ENCODE peak calls at places on chromosomes 4 and X, in five cellular contexts. S is aorta, M is body of pancreas, A is right atrium auricular region, X is prostate gland. O is an unnamed sample.
A peak's percentile ranks its signal among the peaks of the same experiment; 100 is the strongest.

GRCh38 chr4:48016141-48017107 is at the start of the genes CNGA1 and NIPAL1:
- DNase-seq in X (peak; percentile 85), M (peak; percentile 89), S (peak; percentile 79), A (peak; percentile 70), O (peak; percentile 96)

GRCh38 chr4:4730214-4730613 is 129.3 kb upstream of the MSX1 start:
- DNase-seq in S (no peak), M (no peak), A (no peak), X (no peak), O (no peak)

GRCh38 chr4:6121276-6121850 is 79.0 kb downstream of the JAKMIP1 start:
- DNase-seq in S (no peak), X (no peak), M (no peak), A (no peak), O (no peak)

GRCh38 chr4:101205878-101206277 is 141.4 kb downstream of the PPP3CA start:
- DNase-seq in M (no peak), X (no peak), S (no peak), A (no peak), O (no peak)

GRCh38 chr4:169996379-169997245 is 29.6 kb downstream of the MFAP3L start:
- DNase-seq in M (no peak), S (no peak), X (no peak), A (no peak), O (peak; percentile 12)

GRCh38 chr4:122548452-122548851 is 72.4 kb downstream of the IL21 start:
- DNase-seq in X (no peak), A (no peak), S (no peak), M (no peak), O (no peak)

GRCh38 chrX:53479295-53479694 is 45.1 kb upstream of the HSD17B10 start:
- DNase-seq in A (no peak), M (no peak), S (no peak), X (no peak), O (no peak)

GRCh38 chr4:169811476-169811875 is 53.7 kb upstream of the HPF1 start:
- DNase-seq in S (no peak), A (no peak), X (no peak), M (no peak), O (no peak)

GRCh38 chr4:40214661-40215418 is 18.0 kb downstream of the RHOH start:
- DNase-seq in M (no peak), X (no peak), A (no peak), S (no peak), O (no peak)
- H3K4me1 ChIP-seq in M (no peaks in the 10 kb centered on the region), X (no peaks in the 10 kb centered on the region), A (no peaks in the 10 kb centered on the region), S (no peaks in the 10 kb centered on the region), O (no peaks in the 10 kb centered on the region)

DNA sequence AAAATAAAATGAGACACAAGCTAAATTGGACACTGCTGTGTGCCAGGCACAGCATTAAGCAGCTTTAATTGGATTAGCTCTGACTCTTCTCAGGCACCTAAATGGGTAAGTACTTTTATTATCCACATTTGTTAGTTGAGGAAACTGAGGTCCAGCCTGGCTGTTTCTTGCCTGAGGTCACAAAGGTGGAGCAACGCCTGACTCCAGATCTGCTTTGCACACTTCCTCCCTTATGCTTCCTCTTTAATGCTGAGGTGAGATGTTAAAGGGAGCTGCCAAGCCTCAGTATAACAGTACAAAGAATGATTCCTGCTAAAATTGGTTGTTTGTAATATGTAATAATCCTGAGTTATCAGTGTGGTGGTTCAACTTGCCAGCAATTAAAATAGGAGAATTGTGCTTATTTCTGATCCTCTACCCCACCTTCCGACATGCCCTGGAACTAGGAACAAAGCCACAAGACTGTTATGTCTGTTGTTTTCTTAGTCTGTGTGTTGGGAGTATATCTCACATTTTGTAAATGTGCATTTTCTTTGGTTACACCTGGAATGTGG is 74.4 kb downstream of the AFF1 start:
- DNase-seq in S (no peak), X (no peak), M (no peak), A (no peak), O (no peak)
- H3K4me3 ChIP-seq in S (no peak overlapping the region), X (no peak overlapping the region), M (no peak overlapping the region), A (peak overlapping the region; percentile 74), O (no peak overlapping the region)

GRCh38 chr4:73608677-73609594 is 11.3 kb downstream of the RASSF6 start:
- DNase-seq in S (no peak), A (no peak), M (no peak), X (no peak), O (peak; percentile 48)

GRCh38 chr4:73603854-73604584 is 16.2 kb downstream of the RASSF6 start:
- DNase-seq in S (no peak), A (no peak), M (no peak), X (no peak), O (peak; percentile 18)

GRCh38 chr4:73607375-73608026 is 12.7 kb downstream of the RASSF6 start:
- DNase-seq in S (no peak), M (no peak), X (no peak), A (no peak), O (no peak)

GRCh38 chr4:73609688-73610087 is 10.5 kb downstream of the RASSF6 start:
- DNase-seq in A (no peak), X (no peak), M (no peak), S (no peak), O (no peak)

GRCh38 chr4:73606465-73606974 is 13.7 kb downstream of the RASSF6 start:
- DNase-seq in M (no peak), A (no peak), X (no peak), S (no peak), O (no peak)
- H3K4me1 ChIP-seq in M (peaks cover 80% of the 10 kb centered on the region), A (no peaks in the 10 kb centered on the region), X (peaks cover 9% of the 10 kb centered on the region), S (no peaks in the 10 kb centered on the region), O (peaks cover 13% of the 10 kb centered on the region)

GRCh38 chr4:176222149-176222548 is 26.8 kb upstream of the SPATA4 start:
- DNase-seq in A (no peak), X (no peak), S (no peak), M (no peak), O (no peak)
- H3K4me3 ChIP-seq in A (no peak overlapping the region), X (no peak overlapping the region), S (no peak overlapping the region), M (no peak overlapping the region), O (no peak overlapping the region)

DNA sequence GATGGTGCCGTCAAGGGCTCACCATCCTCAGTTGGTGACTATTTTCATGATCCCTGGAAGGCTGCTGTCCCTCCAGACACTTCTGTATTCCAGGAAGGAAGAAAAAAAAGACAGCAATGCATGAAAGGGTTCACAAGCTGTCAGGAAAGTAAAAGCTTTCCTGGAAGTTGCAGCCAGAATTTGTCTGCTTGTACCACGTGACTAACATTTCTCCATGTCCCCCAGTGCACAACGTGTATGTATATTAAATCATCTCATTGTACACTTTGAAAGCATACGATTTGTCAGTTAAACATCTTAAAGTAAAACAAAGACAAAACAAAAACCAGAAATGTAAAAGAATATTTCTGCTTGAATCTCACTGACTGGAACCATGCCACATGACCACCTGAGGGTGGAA is 127.4 kb upstream of the CLNK start:
- DNase-seq in A (no peak), S (no peak), X (no peak), M (no peak), O (no peak)
- H3K4me1 ChIP-seq in A (no peaks in the 10 kb centered on the region), S (no peaks in the 10 kb centered on the region), X (no peaks in the 10 kb centered on the region), M (no peaks in the 10 kb centered on the region), O (no peaks in the 10 kb centered on the region)

DNA sequence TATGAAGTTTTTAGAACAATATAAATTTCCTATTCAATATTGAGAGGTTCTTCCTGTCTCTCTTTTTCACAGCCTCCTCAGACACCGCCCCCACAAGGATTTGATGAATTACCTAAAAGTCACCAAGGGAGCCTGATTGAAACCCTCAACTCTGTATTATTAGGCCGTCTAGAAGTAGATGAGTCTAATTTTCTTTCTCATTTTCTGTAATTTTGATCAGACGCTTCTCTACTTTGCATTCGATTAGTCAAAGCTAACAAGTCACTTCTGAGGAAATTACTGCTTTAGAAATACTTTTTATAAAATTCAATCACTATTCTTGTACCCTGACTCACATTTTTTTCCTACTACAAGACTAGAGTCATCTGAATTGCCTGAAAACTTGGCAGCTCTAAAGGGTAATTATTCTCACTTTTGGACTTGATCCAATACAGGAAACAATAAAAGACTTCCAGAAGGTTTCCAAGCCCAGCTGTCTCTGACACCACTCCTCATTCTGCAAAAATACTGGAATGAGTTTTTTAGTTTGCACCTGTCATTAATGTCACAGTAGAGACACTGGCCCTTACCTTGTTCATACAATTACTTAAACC is 111.2 kb downstream of the ELOVL6 start:
- DNase-seq in S (no peak), X (no peak), A (no peak), M (no peak), O (no peak)
- H3K4me3 ChIP-seq in S (no peak overlapping the region), X (no peak overlapping the region), A (no peak overlapping the region), M (no peak overlapping the region), O (no peak overlapping the region)